ENCODE peak calls at places on chromosomes 1 and 21, in six cellular contexts. O is K562, G is GM12891, A is HepG2, X is H1, Q is GM12878. W is an unnamed sample.

GRCh38 chr1:225777583-225778411 is at the start of gene SRP9:
- DNase-seq in G (peak), X (peak), O (peak), Q (peak), A (peak), W (peak)

GRCh38 chr21:45874716-45875415 is 106.7 kb upstream of the COL6A1 start:
- DNase-seq in G (no peak), O (no peak), Q (no peak), A (peak), X (no peak), W (no peak)

GRCh38 chr1:31991202-31991601 is 22.5 kb upstream of the KHDRBS1 start:
- DNase-seq in A (no peak), Q (no peak), G (no peak), X (no peak), O (no peak), W (no peak)

GRCh38 chr1:65991694-65992093 is 199.0 kb downstream of the PDE4B start:
- DNase-seq in Q (no peak), G (no peak), X (no peak), A (no peak), O (no peak), W (no peak)

GRCh38 chr1:225462714-225463574 is 35.1 kb upstream of the LBR start:
- DNase-seq in A (no peak), Q (no peak), O (no peak), G (no peak), X (no peak), W (no peak)

GRCh38 chr1:33074193-33074945 is 6.6 kb upstream of the AZIN2 start:
- DNase-seq in O (no peak), A (peak), Q (no peak), G (no peak), X (no peak), W (no peak)

GRCh38 chr1:203328714-203329122 is 22.2 kb downstream of the FMOD start:
- DNase-seq in A (peak), G (no peak), Q (no peak), O (peak), X (no peak), W (no peak)

GRCh38 chr1:110565565-110565964 is 40.6 kb downstream of the KCNA2 start:
- DNase-seq in Q (no peak), X (no peak), A (no peak), G (no peak), O (no peak), W (no peak)

GRCh38 chr1:216502528-216503162 is 79.4 kb upstream of the USH2A start:
- DNase-seq in X (no peak), O (no peak), G (no peak), Q (no peak), A (no peak), W (no peak)

GRCh38 chr1:25933479-25934365 is 27.5 kb upstream of the STMN1 start:
- DNase-seq in G (no peak), O (peak), X (no peak), Q (no peak), A (no peak), W (no peak)

GRCh38 chr1:89429062-89429461 is 65.2 kb downstream of the GBP6 start:
- DNase-seq in X (no peak), A (no peak), O (no peak), Q (no peak), G (no peak), W (no peak)

GRCh38 chr1:24558455-24558854 is 2.6 kb downstream of the NCMAP start:
- DNase-seq in A (peak), X (no peak), O (no peak), Q (no peak), G (no peak), W (no peak)

GRCh38 chr1:45205000-45205909 is 1.1 kb downstream of the ZSWIM5 start:
- DNase-seq in A (peak), G (no peak), X (peak), Q (no peak), O (peak), W (no peak)

GRCh38 chr1:201312298-201312697 is 29.0 kb downstream of the PKP1 start:
- DNase-seq in O (no peak), A (no peak), G (no peak), X (no peak), Q (no peak), W (no peak)

GRCh38 chr1:201309420-201309819 is 26.1 kb downstream of the PKP1 start:
- DNase-seq in X (peak), A (peak), Q (no peak), G (peak), O (peak), W (no peak)

GRCh38 chr1:201311356-201312011 is 28.2 kb downstream of the PKP1 start:
- DNase-seq in O (no peak), A (no peak), Q (peak), X (no peak), G (no peak), W (no peak)

GRCh38 chr1:201310251-201310985 is 27.1 kb downstream of the PKP1 start:
- DNase-seq in X (no peak), G (no peak), A (no peak), Q (no peak), O (no peak), W (no peak)

GRCh38 chr1:201310986-201311355 is 27.7 kb downstream of the PKP1 start:
- DNase-seq in X (no peak), O (no peak), Q (no peak), G (no peak), A (no peak), W (no peak)
- TF ChIP-seq POLR2AphosphoS5 in X (no peak), O (no peak), Q (no peak), G (no peak), A (no peak), W (no peak)

DNA sequence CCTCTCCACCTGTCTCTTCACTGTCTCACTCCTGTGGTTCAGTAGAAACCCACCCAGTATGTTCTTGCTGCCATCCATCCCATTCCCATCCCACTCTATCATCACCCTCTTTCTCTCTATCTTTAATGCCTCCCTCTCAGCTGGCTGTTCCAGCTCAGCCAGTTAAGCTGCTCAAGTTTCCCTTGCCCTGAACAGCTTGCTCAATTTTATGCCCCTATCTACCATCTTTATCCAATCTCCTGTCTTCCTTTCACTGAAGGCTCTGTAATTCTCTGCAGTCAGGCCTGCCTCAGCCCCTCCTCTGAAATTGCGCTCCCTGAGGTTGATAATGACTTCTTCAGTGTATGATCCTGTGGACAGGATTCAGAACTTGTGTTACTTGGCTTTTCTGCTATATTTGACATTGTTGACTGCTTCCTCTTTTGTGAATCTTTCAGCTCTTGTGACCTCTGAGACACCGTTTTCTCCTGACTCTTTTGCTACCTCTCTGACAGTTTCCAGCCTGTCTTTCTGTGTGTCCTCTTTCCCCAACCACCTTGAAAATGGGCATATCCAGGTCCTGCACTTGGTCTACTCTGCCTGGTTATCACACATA is 13.9 kb upstream of the BCAR3 start:
- DNase-seq in G (no peak), X (no peak), O (no peak), Q (no peak), A (no peak), W (no peak)
- TF ChIP-seq TAF1 in G (no peak), X (no peak), O (no peak), Q (no peak), A (no peak), W (no peak)

GRCh38 chr1:2227341-2228156 is 570 bp upstream of the SKI start:
- DNase-seq in Q (peak), X (peak), O (peak), A (peak), G (peak), W (peak)
- TF ChIP-seq POLR2A in Q (peak), X (peak), O (peak), A (no peak), G (no peak), W (no peak)

GRCh38 chr1:51733793-51734522 is 117.1 kb downstream of the OSBPL9 start:
- DNase-seq in X (no peak), G (no peak), Q (no peak), A (peak), O (no peak), W (no peak)
- TF ChIP-seq POLR2AphosphoS5 in X (no peak), G (no peak), Q (no peak), A (no peak), O (no peak), W (no peak)

GRCh38 chr1:30249446-30250337 is 473.7 kb downstream of the MATN1 start:
- DNase-seq in O (no peak), X (no peak), A (no peak), G (no peak), Q (no peak), W (no peak)
- TF ChIP-seq TAF1 in O (no peak), X (no peak), A (no peak), G (no peak), Q (no peak), W (no peak)

DNA sequence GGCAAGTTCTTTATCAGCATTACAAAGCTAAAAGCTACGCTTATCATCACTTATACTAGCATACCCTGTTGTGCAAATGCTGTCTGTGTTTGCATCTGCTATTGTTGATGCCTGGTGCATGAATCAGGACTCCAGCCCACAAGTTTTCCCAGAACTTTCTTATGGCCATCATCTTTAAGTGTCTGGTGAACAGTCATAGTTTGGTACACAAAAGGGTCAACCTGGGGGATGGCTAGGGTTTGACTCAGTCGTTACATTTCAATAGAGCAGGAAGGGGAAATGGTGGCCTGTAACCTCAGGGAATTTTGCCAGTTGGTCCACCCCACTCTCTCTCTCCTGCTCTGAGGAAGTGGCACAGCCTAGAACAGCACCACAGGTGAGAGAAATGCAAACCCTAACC is 35.4 kb downstream of the SELL start:
- DNase-seq in X (no peak), A (no peak), O (no peak), Q (no peak), G (no peak), W (no peak)
- TF ChIP-seq POLR2A in X (no peak), A (no peak), O (no peak), Q (no peak), G (no peak), W (no peak)

GRCh38 chr1:228464487-228464983 is 22.6 kb upstream of the RNF187 start:
- DNase-seq in O (no peak), X (peak), Q (no peak), A (no peak), G (peak), W (peak)
- TF ChIP-seq POLR2AphosphoS5 in O (no peak), X (no peak), Q (no peak), A (no peak), G (no peak), W (no peak)